ENCODE peak calls at places on chromosomes 11 and 22, in eight cellular contexts. Y is HFF-Myc, N is cardiac muscle cell, F is neuronal stem cell, X is lung, G is adipocyte, O is GM23338, D is adrenal gland. V is an unnamed sample.

GRCh38 chr11:76661306-76661751 is 9.2 kb downstream of the LRRC32 start:
- DNase-seq in O (no peak), F (no peak), N (no peak), D (no peak), X (no peak), Y (no peak), G (no peak), V (no peak)

GRCh38 chr11:69923196-69923595 is 104.0 kb upstream of the FGF3 start:
- DNase-seq in Y (no peak), X (no peak), F (no peak), G (no peak), D (no peak), O (no peak), N (no peak), V (no peak)

GRCh38 chr22:47449508-47450270 is 687.2 kb downstream of the TBC1D22A start:
- DNase-seq in X (no peak), D (no peak), Y (no peak), N (no peak), G (no peak), O (no peak), F (no peak), V (no peak)

GRCh38 chr11:117923773-117924172 is 5.4 kb downstream of the TMPRSS13 start:
- DNase-seq in Y (no peak), G (no peak), O (no peak), D (no peak), F (no peak), X (no peak), N (no peak), V (no peak)

GRCh38 chr11:45927684-45928413 is 5.4 kb downstream of the LARGE2 start:
- DNase-seq in G (no peak), O (no peak), F (no peak), D (peak; percentile 48), X (no peak), N (no peak), Y (no peak), V (no peak)

GRCh38 chr11:11095971-11096370 is 238.1 kb upstream of the ZBED5 start:
- DNase-seq in D (no peak), N (no peak), G (no peak), Y (no peak), O (no peak), F (no peak), X (no peak), V (no peak)

GRCh38 chr22:33921576-33922181 is 1.4 kb upstream of the LARGE1 start:
- DNase-seq in Y (no peak), D (peak; percentile 76), X (peak; percentile 46), G (peak; percentile 84), F (peak; percentile 86), N (peak; percentile 89), O (peak; percentile 93), V (peak; percentile 30)

GRCh38 chr22:30280495-30280894 is 8.8 kb downstream of the CASTOR1 start:
- DNase-seq in F (no peak), O (no peak), Y (no peak), G (no peak), X (no peak), N (no peak), D (no peak), V (no peak)

GRCh38 chr11:7351228-7351627 is 99.5 kb downstream of the SYT9 start:
- DNase-seq in N (no peak), G (no peak), D (no peak), O (no peak), Y (no peak), F (no peak), X (no peak), V (no peak)

GRCh38 chr11:7348432-7349298 is 97.0 kb downstream of the SYT9 start:
- DNase-seq in N (peak; percentile 81), O (peak; percentile 18), D (no peak), X (no peak), F (no peak), G (no peak), Y (peak; percentile 21), V (no peak)

GRCh38 chr11:7353100-7353499 is 101.4 kb downstream of the SYT9 start:
- DNase-seq in F (no peak), N (peak; percentile 26), O (peak; percentile 87), G (peak; percentile 26), D (no peak), Y (no peak), X (no peak), V (no peak)

DNA sequence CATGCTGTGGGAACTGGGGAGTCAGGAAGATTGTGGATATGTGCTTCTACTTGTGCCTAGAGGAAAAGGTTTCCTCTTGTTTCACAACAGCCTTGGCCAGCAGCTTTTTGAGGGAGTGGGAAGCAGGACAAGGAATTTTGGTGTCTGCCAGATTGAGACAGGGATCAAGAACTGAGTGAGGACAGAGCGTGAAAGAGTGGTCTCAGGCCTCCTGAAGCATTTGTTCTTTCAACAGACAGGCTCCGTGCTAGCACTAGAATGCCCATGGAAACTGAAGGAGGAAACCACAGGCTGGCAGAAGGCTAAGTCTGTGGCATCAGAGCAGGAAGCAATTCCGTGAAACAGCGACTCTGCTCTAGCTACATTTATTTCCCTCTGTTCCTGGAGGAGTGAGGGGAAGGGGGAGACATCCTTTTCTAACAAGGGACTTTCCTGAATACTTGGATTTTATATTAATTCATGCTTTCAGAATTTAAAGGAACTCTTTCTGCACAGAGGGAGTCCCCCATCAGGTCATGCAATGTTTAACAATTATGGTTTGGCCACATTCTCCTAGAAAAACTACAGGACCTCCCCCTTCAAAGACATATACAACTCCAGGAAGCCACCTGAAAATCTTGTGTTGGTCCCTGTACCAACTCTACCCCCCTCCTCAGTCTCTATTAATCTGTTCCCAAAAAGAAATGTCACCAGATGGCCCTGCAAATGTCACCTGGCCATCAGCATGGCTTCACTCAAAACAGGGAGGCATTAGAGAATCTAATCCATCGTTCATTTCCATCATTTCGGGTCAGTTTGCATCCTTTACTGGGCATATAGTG is 96.1 kb downstream of the SYT9 start:
- DNase-seq in N (peak; percentile 1), F (no peak), D (no peak), G (no peak), O (no peak), Y (no peak), X (no peak), V (no peak)
- H3K4me3 ChIP-seq in N (no peak overlapping the region), F (no peak overlapping the region), D (no peak overlapping the region), G (no peak overlapping the region), O (no peak overlapping the region), Y (no peak overlapping the region), X (no peak overlapping the region), V (no peak overlapping the region)

GRCh38 chr11:2092956-2093412 is 46.2 kb downstream of the IGF2 start:
- DNase-seq in O (no peak), N (no peak), D (no peak), Y (no peak), F (no peak), X (peak; percentile 82), G (peak; percentile 62), V (no peak)
- H3K4me3 ChIP-seq in O (no peak overlapping the region), N (no peak overlapping the region), D (no peak overlapping the region), Y (no peak overlapping the region), F (no peak overlapping the region), X (no peak overlapping the region), G (no peak overlapping the region), V (no peak overlapping the region)

GRCh38 chr22:39146256-39147101 is 6.0 kb downstream of the CBX7 start:
- DNase-seq in Y (no peak), D (no peak), X (no peak), G (no peak), O (no peak), N (no peak), F (no peak), V (no peak)
- H3K4me3 ChIP-seq in Y (peak overlapping the region; percentile 80), D (no peak overlapping the region), X (no peak overlapping the region), G (peak overlapping the region; percentile 77), O (peak overlapping the region; percentile 94), N (peak overlapping the region; percentile 97), F (peak overlapping the region; percentile 74), V (peak overlapping the region; percentile 56)

GRCh38 chr11:36449566-36450390 is 60.3 kb downstream of the TRAF6 start:
- DNase-seq in D (peak; percentile 43), G (no peak), X (no peak), N (no peak), O (no peak), F (no peak), Y (no peak), V (no peak)
- H3K4me3 ChIP-seq in D (no peak overlapping the region), G (peak overlapping the region; percentile 33), X (no peak overlapping the region), N (no peak overlapping the region), O (no peak overlapping the region), F (no peak overlapping the region), Y (no peak overlapping the region), V (peak overlapping the region; percentile 35)

GRCh38 chr11:94132152-94132558 is 3.5 kb downstream of the PANX1 start:
- DNase-seq in O (no peak), X (no peak), Y (peak; percentile 67), G (peak; percentile 86), D (no peak), F (no peak), N (no peak), V (peak; percentile 77)
- H3K4me3 ChIP-seq in O (peak overlapping the region; percentile 91), X (no peak overlapping the region), Y (peak overlapping the region; percentile 85), G (peak overlapping the region; percentile 93), D (no peak overlapping the region), F (no peak overlapping the region), N (no peak overlapping the region), V (peak overlapping the region; percentile 96)

V was measured in AG04450.